ENCODE peak calls at places on chromosomes 7 and 10, in eight cellular contexts. G, A, W, V, T, I, H and C are unnamed samples. For H3K4me1 and H3K36me3, the result is how much of the 10 kb centered on the place peaks cover.

GRCh38 chr10:60648761-60649160 is 129.5 kb upstream of the CDK1 start:
- DNase-seq in V (no peak), G (peak), W (no peak), H (no peak), A (no peak), I (no peak), T (no peak), C (no peak)

GRCh38 chr7:68166525-68166924 is 1169.9 kb downstream of the TYW1 start:
- DNase-seq in V (no peak), I (no peak), H (no peak), W (no peak), T (no peak), G (no peak), A (no peak), C (no peak)

GRCh38 chr7:82559203-82559805 is 115.7 kb upstream of the CACNA2D1 start:
- DNase-seq in I (no peak), V (peak), A (no peak), G (peak), W (no peak), T (no peak), H (no peak), C (no peak)

GRCh38 chr10:98460837-98461499 is 14.2 kb upstream of the HPS1 start:
- DNase-seq in T (peak), A (no peak), G (no peak), W (no peak), V (no peak), I (peak), H (peak), C (peak)

GRCh38 chr7:84529480-84530205 is 335.1 kb upstream of the SEMA3A start:
- DNase-seq in T (peak), I (peak), A (no peak), V (no peak), W (no peak), G (no peak), H (peak), C (peak)

GRCh38 chr10:120052964-120053363 is 160.4 kb downstream of the SEC23IP start:
- DNase-seq in H (no peak), A (no peak), W (no peak), I (no peak), G (no peak), V (no peak), T (no peak), C (no peak)

GRCh38 chr7:81704595-81704994 is 65.3 kb downstream of the HGF start:
- DNase-seq in T (no peak), H (no peak), W (no peak), V (no peak), I (no peak), A (no peak), G (no peak), C (no peak)

GRCh38 chr10:91328320-91328984 is 81.7 kb upstream of the HECTD2 start:
- DNase-seq in G (no peak), A (no peak), W (no peak), T (peak), I (no peak), H (no peak), V (no peak), C (no peak)

GRCh38 chr10:69080231-69080630 is 7.7 kb upstream of the SRGN start:
- DNase-seq in T (no peak), W (no peak), V (no peak), H (no peak), A (no peak), I (no peak), G (no peak), C (no peak)

GRCh38 chr10:71975087-71975890 is 11.1 kb downstream of the CHST3 start:
- DNase-seq in H (no peak), A (no peak), G (peak), W (no peak), V (no peak), T (peak), I (no peak), C (no peak)

GRCh38 chr10:10989669-10990068 is 28.0 kb upstream of the CELF2 start:
- DNase-seq in A (no peak), W (no peak), H (peak), G (no peak), V (no peak), I (no peak), T (no peak), C (no peak)

GRCh38 chr10:73003822-73004221 is 49.2 kb upstream of the PLA2G12B start:
- DNase-seq in H (no peak), A (no peak), G (no peak), T (no peak), V (no peak), W (no peak), I (no peak), C (no peak)

GRCh38 chr10:104328916-104329710 is 9.2 kb downstream of the ITPRIP start:
- DNase-seq in T (peak), G (peak), W (peak), V (peak), I (peak), H (peak), A (peak), C (peak)

GRCh38 chr10:60238408-60239100 is 151.1 kb downstream of the ANK3 start:
- DNase-seq in A (no peak), G (peak), I (peak), T (peak), V (peak), H (peak), W (peak), C (no peak)

GRCh38 chr7:6398943-6399342 is 48.8 kb downstream of the DAGLB start:
- DNase-seq in G (peak), H (no peak), V (no peak), W (no peak), I (peak), A (no peak), T (no peak), C (no peak)
- H3K4me1 ChIP-seq in G (half or more), H (under half), V (under half), W (under half), I (under half), A (under half), T (under half), C (under half)

DNA sequence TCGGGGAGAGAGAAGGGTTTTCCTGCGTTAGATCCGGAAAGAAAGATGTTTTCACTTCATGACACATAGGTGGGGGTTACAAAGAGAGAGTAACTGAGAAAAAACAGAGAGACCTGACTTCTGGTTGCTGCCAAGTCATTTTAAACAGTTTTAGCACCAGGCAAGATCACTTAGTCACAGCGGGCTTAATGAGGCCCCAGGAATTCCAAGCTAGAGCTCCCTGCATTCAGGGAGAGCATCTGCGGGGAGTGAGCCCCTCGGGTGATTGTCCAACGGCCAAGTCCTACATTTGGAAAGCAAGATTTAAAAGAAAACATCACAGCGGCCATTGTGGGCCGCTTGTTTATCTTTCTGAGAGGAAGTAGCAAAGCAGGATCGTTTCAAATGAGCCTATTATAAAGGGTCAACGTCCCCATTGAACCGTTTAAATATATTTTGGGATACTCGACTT is 78.5 kb downstream of the ARHGAP22 start:
- DNase-seq in W (no peak), H (peak), G (no peak), V (peak), A (peak), T (no peak), I (no peak), C (peak)
- H3K4me3 ChIP-seq in W (no peak), H (peak), G (no peak), V (no peak), A (no peak), T (no peak), I (no peak), C (no peak)

GRCh38 chr10:79253704-79254103 is 93.6 kb upstream of the PPIF start:
- DNase-seq in A (no peak), H (no peak), V (no peak), T (no peak), G (no peak), W (no peak), I (no peak), C (no peak)
- H3K36me3 ChIP-seq in A (under half), H (under half), V (under half), T (under half), G (under half), W (under half), I (half or more), C (under half)

DNA sequence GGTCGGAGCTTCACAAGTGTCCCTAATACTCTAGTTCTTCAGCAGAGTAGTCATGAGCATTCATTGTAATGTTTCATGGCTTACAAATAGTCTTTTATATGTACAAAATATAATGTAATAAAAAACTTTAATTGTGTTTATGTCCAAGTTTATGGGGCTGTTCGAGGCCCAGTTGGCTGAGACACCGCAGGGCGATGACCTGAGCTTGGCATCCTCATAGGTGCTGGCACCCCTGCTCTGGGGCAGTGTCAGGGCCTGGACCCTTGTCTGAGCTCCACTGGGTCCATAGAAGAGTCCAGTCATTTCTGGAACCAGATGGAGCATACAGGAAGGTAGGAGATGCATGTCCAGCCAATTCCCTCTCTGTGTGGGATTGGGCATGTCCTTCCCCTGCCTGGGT is 12.9 kb upstream of the ZMIZ1 start:
- DNase-seq in A (peak), G (no peak), W (no peak), T (no peak), H (no peak), I (no peak), V (no peak), C (no peak)
- H3K4me1 ChIP-seq in A (under half), G (under half), W (under half), T (under half), H (under half), I (under half), V (under half), C (under half)

GRCh38 chr10:124740374-124741280 is 3.6 kb downstream of the FAM53B start:
- DNase-seq in V (peak), A (peak), G (peak), W (no peak), T (peak), H (peak), I (no peak), C (no peak)
- H3K4me3 ChIP-seq in V (no peak), A (peak), G (no peak), W (peak), T (peak), H (peak), I (no peak), C (no peak)

GRCh38 chr7:87178320-87178719 is 26.1 kb downstream of the DMTF1 start:
- DNase-seq in G (no peak), W (no peak), T (no peak), I (no peak), V (no peak), H (no peak), A (no peak), C (no peak)

GRCh38 chr7:87173456-87173855 is 21.2 kb downstream of the DMTF1 start:
- DNase-seq in T (no peak), W (no peak), G (no peak), V (no peak), H (no peak), A (no peak), I (no peak), C (no peak)

DNA sequence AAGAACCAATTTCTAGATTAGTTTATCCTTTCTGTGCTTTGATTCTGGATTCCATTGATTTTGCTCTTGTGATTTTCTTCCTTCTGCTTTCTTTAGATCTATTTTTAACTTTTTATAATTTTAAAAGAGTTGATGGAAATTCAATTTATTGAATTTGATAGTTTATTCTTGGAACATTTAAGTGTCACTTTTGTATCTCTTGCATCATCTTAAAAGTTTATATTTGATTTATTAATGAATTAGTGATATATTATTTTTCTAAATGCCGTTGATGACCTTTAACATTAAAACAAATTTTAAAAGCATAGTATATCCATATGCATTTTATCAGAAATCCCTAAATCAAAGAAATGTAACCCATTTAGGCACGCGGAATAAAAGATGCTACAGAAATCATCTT is 26.9 kb downstream of the DMTF1 start:
- DNase-seq in H (no peak), A (no peak), I (no peak), G (no peak), W (no peak), T (no peak), V (no peak), C (no peak)
- H3K36me3 ChIP-seq in H (under half), A (under half), I (under half), G (under half), W (under half), T (half or more), V (half or more), C (half or more)

GRCh38 chr10:58647770-58648169 is 135.1 kb downstream of the BICC1 start:
- DNase-seq in T (no peak), G (no peak), I (no peak), V (no peak), A (no peak), H (no peak), W (no peak), C (peak)

GRCh38 chr10:58653139-58653538 is 140.5 kb downstream of the BICC1 start:
- DNase-seq in G (no peak), T (peak), A (no peak), W (no peak), I (no peak), H (peak), V (no peak), C (peak)

GRCh38 chr10:58651040-58651439 is 138.4 kb downstream of the BICC1 start:
- DNase-seq in T (no peak), V (no peak), G (no peak), I (no peak), W (no peak), H (peak), A (no peak), C (peak)

GRCh38 chr10:58647366-58647765 is 134.7 kb downstream of the BICC1 start:
- DNase-seq in T (peak), H (no peak), W (no peak), G (no peak), I (no peak), A (no peak), V (no peak), C (peak)

GRCh38 chr10:58651742-58652141 is 139.1 kb downstream of the BICC1 start:
- DNase-seq in W (no peak), A (no peak), V (no peak), H (no peak), I (no peak), T (no peak), G (no peak), C (no peak)
- H3K4me1 ChIP-seq in W (under half), A (under half), V (under half), H (under half), I (under half), T (under half), G (under half), C (under half)

GRCh38 chr10:21464134-21464533 is 61.3 kb downstream of the SKIDA1 start:
- DNase-seq in H (no peak), I (peak), V (no peak), W (no peak), A (no peak), G (no peak), T (no peak), C (no peak)

GRCh38 chr10:21456160-21456559 is 69.3 kb downstream of the SKIDA1 start:
- DNase-seq in G (no peak), W (no peak), H (no peak), I (no peak), A (no peak), T (no peak), V (no peak), C (no peak)

GRCh38 chr10:21458496-21458895 is 67.0 kb downstream of the SKIDA1 start:
- DNase-seq in A (no peak), T (no peak), W (no peak), H (peak), G (no peak), I (no peak), V (no peak), C (no peak)
- H3K4me3 ChIP-seq in A (no peak), T (no peak), W (no peak), H (no peak), G (no peak), I (no peak), V (no peak), C (no peak)

DNA sequence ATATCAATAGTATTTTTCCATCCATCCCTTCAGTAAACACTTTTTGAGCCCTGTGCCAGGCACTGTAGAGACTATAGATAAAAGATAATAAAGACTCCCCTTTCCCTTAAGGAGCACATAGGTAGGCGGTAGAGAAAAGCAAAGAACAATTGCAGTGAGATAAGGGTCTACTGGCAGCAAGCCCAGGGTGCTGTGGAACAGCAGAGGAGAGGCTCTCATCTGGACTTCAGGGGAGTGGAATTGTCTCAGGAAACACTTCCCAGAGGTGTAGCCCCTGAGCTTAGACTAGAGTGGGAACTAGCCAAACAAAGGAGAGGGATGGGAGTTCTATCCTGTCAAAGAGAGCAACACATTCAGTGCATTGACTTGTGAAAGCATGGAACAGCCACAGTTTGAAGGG is 102.0 kb downstream of the NRF1 start:
- DNase-seq in H (no peak), A (no peak), G (peak), V (no peak), T (no peak), W (no peak), I (no peak), C (no peak)
- H3K36me3 ChIP-seq in H (under half), A (under half), G (under half), V (half or more), T (under half), W (under half), I (under half), C (under half)